ENCODE peak calls at places on chromosomes 12 and 14, in four cellular contexts. A is breast epithelium, J is lung, X is adrenal gland. F is an unnamed sample.

GRCh38 chr12:12976366-12976765 is 23.7 kb downstream of the HEBP1 start:
- DNase-seq in A (no peak), J (no peak), X (peak; percentile 54), F (peak; percentile 77)

GRCh38 chr14:79658224-79658623 is 553.1 kb downstream of the DIO2 start:
- DNase-seq in A (no peak), J (no peak), X (no peak), F (no peak)

GRCh38 chr12:84843588-84844144 is 68.9 kb downstream of the SLC6A15 start:
- DNase-seq in A (no peak), J (no peak), X (no peak), F (no peak)

GRCh38 chr14:104858811-104859426 is 6.1 kb upstream of the CEP170B start:
- DNase-seq in A (peak; percentile 42), J (no peak), X (no peak), F (no peak)

GRCh38 chr12:481422-481821 is 21.7 kb downstream of the B4GALNT3 start:
- DNase-seq in A (no peak), J (no peak), X (peak; percentile 56), F (no peak)

GRCh38 chr14:19941668-19942067 is 11.0 kb downstream of the OR4K1 start:
- DNase-seq in A (no peak), J (no peak), X (no peak), F (no peak)

GRCh38 chr12:101078881-101079280 is 131.2 kb downstream of the SLC5A8 start:
- DNase-seq in A (no peak), J (no peak), X (no peak), F (no peak)

GRCh38 chr12:108253540-108253939 is 85.6 kb downstream of the CMKLR1 start:
- DNase-seq in A (no peak), J (no peak), X (no peak), F (no peak)

GRCh38 chr14:26163761-26164160 is 434.1 kb downstream of the NOVA1 start:
- DNase-seq in A (no peak), J (no peak), X (no peak), F (no peak)

GRCh38 chr14:101713641-101714349 is 47.7 kb upstream of the PPP2R5C start:
- DNase-seq in A (no peak), J (peak; percentile 20), X (no peak), F (no peak)

GRCh38 chr12:76199808-76200207 is 115.3 kb upstream of the NAP1L1 start:
- DNase-seq in A (no peak), J (no peak), X (no peak), F (peak; percentile 83)

GRCh38 chr12:126228936-126229335 is 1163.7 kb downstream of the AACS start:
- DNase-seq in A (no peak), J (no peak), X (no peak), F (no peak)

GRCh38 chr12:46367351-46368029 is 5.1 kb downstream of the SLC38A2 start:
- DNase-seq in A (no peak), J (no peak), X (no peak), F (no peak)

GRCh38 chr12:46364300-46364696 is 8.3 kb downstream of the SLC38A2 start:
- DNase-seq in A (no peak), J (no peak), X (no peak), F (no peak)

GRCh38 chr12:46364777-46365580 is 7.6 kb downstream of the SLC38A2 start:
- DNase-seq in A (no peak), J (peak; percentile 52), X (peak; percentile 81), F (peak; percentile 57)

GRCh38 chr12:46366771-46367170 is 5.8 kb downstream of the SLC38A2 start:
- DNase-seq in A (no peak), J (no peak), X (no peak), F (no peak)

GRCh38 chr12:46365951-46366379 is 6.6 kb downstream of the SLC38A2 start:
- DNase-seq in A (no peak), J (no peak), X (no peak), F (no peak)
- H3K36me3 ChIP-seq in A (peaks cover 29% of the 10 kb centered on the region), J (peaks cover 16% of the 10 kb centered on the region), X (peaks cover 100% of the 10 kb centered on the region), F (peaks cover 100% of the 10 kb centered on the region)

GRCh38 chr14:68820999-68821683 is 28.3 kb upstream of the ZFP36L1 start:
- DNase-seq in A (no peak), J (no peak), X (no peak), F (no peak)
- H3K27ac ChIP-seq in A (no peak overlapping the region), J (no peak overlapping the region), X (no peak overlapping the region), F (no peak overlapping the region)

GRCh38 chr14:99566390-99567354 is 37.3 kb downstream of the CCDC85C start:
- DNase-seq in A (no peak), J (no peak), X (no peak), F (no peak)
- H3K4me1 ChIP-seq in A (peaks cover 53% of the 10 kb centered on the region), J (peaks cover 61% of the 10 kb centered on the region), X (peaks cover 81% of the 10 kb centered on the region), F (peaks cover 72% of the 10 kb centered on the region)

DNA sequence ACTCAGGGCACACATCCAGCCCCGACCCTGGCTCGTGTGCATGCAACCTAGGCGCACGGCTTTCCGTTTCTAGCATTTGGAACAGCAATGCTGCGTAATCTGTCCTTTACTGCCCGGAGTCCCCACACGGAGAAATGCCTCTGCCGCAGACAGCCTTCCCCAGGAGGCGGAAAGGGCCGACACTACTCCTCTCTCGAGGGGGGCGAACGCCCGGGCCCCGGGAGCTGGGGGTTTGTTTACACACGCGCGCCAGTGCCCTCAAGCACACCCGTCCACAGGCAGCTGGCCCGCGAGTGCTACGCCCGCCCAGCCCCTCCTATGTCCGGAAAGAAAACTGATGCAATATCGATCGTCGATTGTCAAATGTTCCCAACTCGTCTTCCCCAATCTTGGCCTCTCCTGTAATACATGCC is 849 bp downstream of the SLC38A2 start:
- DNase-seq in A (peak; percentile 62), J (peak; percentile 74), X (peak; percentile 73), F (peak; percentile 64)
- H3K36me3 ChIP-seq in A (peaks cover 2% of the 10 kb centered on the region), J (peaks cover 9% of the 10 kb centered on the region), X (peaks cover 44% of the 10 kb centered on the region), F (peaks cover 58% of the 10 kb centered on the region)

DNA sequence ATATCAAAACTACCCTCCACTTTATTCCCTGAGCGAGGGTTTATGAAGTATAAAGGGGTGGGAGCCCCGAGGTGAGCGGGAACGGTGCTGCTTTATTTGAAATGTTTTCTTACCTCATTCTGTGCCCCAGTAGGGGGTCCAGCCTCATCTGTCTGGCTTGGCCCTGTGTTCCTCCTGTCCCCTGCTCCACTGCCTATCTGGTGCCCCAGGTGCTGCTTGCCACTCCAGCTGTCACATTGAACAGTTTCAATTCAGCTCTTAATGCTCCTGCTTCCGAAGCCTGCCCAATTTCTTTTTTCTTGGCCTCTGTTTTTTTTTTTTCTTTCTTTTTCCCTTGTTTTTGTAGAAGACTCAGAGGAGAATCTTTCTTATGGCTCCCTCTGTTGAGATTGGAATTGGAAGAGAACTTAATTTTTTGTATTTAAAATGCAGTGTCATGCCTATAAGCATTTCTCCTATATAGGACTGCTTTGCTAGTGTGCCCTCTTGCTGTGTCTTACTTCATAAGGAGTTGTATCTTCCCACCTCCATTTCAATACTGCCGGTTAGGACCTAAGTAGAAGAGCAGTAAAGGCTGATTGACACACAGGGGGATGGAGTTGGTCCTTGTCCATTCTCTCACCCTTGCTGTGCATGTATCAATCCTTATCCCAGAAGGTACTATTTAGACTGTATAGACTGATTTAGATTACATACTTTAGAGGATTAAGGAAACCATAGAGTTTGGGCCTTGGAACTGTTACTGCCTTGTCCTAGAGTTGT is 2.3 kb downstream of the ATXN7L3B start:
- DNase-seq in A (no peak), J (no peak), X (no peak), F (no peak)
- H3K27ac ChIP-seq in A (no peak overlapping the region), J (peak overlapping the region; percentile 26), X (no peak overlapping the region), F (no peak overlapping the region)

GRCh38 chr14:68192935-68193334 is 373.4 kb downstream of the RAD51B start:
- DNase-seq in A (no peak), J (no peak), X (no peak), F (no peak)
- H3K4me1 ChIP-seq in A (no peaks in the 10 kb centered on the region), J (no peaks in the 10 kb centered on the region), X (peaks cover 8% of the 10 kb centered on the region), F (no peaks in the 10 kb centered on the region)